ENCODE peak calls at places on chromosomes 13 and 19, in six cellular contexts. One of them, this sample, is unnamed.
A peak's percentile ranks its signal among the peaks of the same experiment; 100 is the strongest.

GRCh38 chr19:7902796-7903243 is 857 bp upstream of the MAP2K7 start:
- DNase-seq in HS-5: no peak
- DNase-seq in amniotic stem cell: no peak
- DNase-seq in stimulated activated CD4-positive, alpha-beta T cell treated with anti-CD3 and anti-CD28 coated beads, Interleukin-4, amount 100 ng/mL, for 1 hour: no peak
- DNase-seq in ovary: no peak
- DNase-seq in AG08396: no peak
- DNase-seq in this sample: no peak

GRCh38 chr19:49573009-49573408 is 7.3 kb downstream of the NOSIP start:
- DNase-seq in amniotic stem cell: no peak
- DNase-seq in ovary: no peak
- DNase-seq in stimulated activated CD4-positive, alpha-beta T cell treated with anti-CD3 and anti-CD28 coated beads, Interleukin-4, amount 100 ng/mL, for 1 hour: no peak
- DNase-seq in AG08396: no peak
- DNase-seq in HS-5: no peak
- DNase-seq in this sample: no peak

GRCh38 chr19:18500376-18500775 is 21.5 kb downstream of the ELL start:
- DNase-seq in ovary: no peak
- DNase-seq in stimulated activated CD4-positive, alpha-beta T cell treated with anti-CD3 and anti-CD28 coated beads, Interleukin-4, amount 100 ng/mL, for 1 hour: no peak
- DNase-seq in AG08396: no peak
- DNase-seq in amniotic stem cell: no peak
- DNase-seq in HS-5: no peak
- DNase-seq in this sample: no peak

GRCh38 chr13:21670883-21671792 is at the start of gene FGF9:
- DNase-seq in HS-5: no peak
- DNase-seq in amniotic stem cell: no peak
- DNase-seq in stimulated activated CD4-positive, alpha-beta T cell treated with anti-CD3 and anti-CD28 coated beads, Interleukin-4, amount 100 ng/mL, for 1 hour: peak; percentile 80
- DNase-seq in ovary: peak; percentile 50
- DNase-seq in AG08396: peak; percentile 90
- DNase-seq in this sample: peak; percentile 66

GRCh38 chr13:36297259-36297599 is 385 bp downstream of the CCDC169 start:
- DNase-seq in AG08396: peak; percentile 32
- DNase-seq in amniotic stem cell: no peak
- DNase-seq in HS-5: no peak
- DNase-seq in ovary: no peak
- DNase-seq in stimulated activated CD4-positive, alpha-beta T cell treated with anti-CD3 and anti-CD28 coated beads, Interleukin-4, amount 100 ng/mL, for 1 hour: no peak
- DNase-seq in this sample: no peak

GRCh38 chr13:70864731-70865130 is 756.5 kb upstream of the KLHL1 start:
- DNase-seq in ovary: no peak
- DNase-seq in amniotic stem cell: no peak
- DNase-seq in AG08396: no peak
- DNase-seq in stimulated activated CD4-positive, alpha-beta T cell treated with anti-CD3 and anti-CD28 coated beads, Interleukin-4, amount 100 ng/mL, for 1 hour: no peak
- DNase-seq in HS-5: no peak
- DNase-seq in this sample: no peak

GRCh38 chr13:113668491-113668971 is 1.5 kb downstream of the GRK1 start:
- DNase-seq in stimulated activated CD4-positive, alpha-beta T cell treated with anti-CD3 and anti-CD28 coated beads, Interleukin-4, amount 100 ng/mL, for 1 hour: no peak
- DNase-seq in amniotic stem cell: no peak
- DNase-seq in HS-5: no peak
- DNase-seq in AG08396: no peak
- DNase-seq in ovary: peak; percentile 2
- DNase-seq in this sample: no peak

GRCh38 chr19:54189020-54189667 is at the start of gene MBOAT7:
- DNase-seq in stimulated activated CD4-positive, alpha-beta T cell treated with anti-CD3 and anti-CD28 coated beads, Interleukin-4, amount 100 ng/mL, for 1 hour: no peak
- DNase-seq in AG08396: no peak
- DNase-seq in amniotic stem cell: no peak
- DNase-seq in HS-5: no peak
- DNase-seq in ovary: no peak
- DNase-seq in this sample: no peak

GRCh38 chr13:32264407-32264806 is 50.8 kb downstream of the ZAR1L start:
- DNase-seq in stimulated activated CD4-positive, alpha-beta T cell treated with anti-CD3 and anti-CD28 coated beads, Interleukin-4, amount 100 ng/mL, for 1 hour: no peak
- DNase-seq in amniotic stem cell: no peak
- DNase-seq in ovary: no peak
- DNase-seq in AG08396: no peak
- DNase-seq in HS-5: no peak
- DNase-seq in this sample: peak; percentile 15

GRCh38 chr13:29362849-29363604 is 232.5 kb downstream of the SLC7A1 start:
- DNase-seq in stimulated activated CD4-positive, alpha-beta T cell treated with anti-CD3 and anti-CD28 coated beads, Interleukin-4, amount 100 ng/mL, for 1 hour: peak; percentile 5
- DNase-seq in ovary: no peak
- DNase-seq in AG08396: peak; percentile 76
- DNase-seq in amniotic stem cell: no peak
- DNase-seq in HS-5: no peak
- DNase-seq in this sample: peak; percentile 71

GRCh38 chr13:33235564-33235963 is 50.0 kb downstream of the STARD13 start:
- DNase-seq in AG08396: no peak
- DNase-seq in amniotic stem cell: no peak
- DNase-seq in HS-5: no peak
- DNase-seq in stimulated activated CD4-positive, alpha-beta T cell treated with anti-CD3 and anti-CD28 coated beads, Interleukin-4, amount 100 ng/mL, for 1 hour: no peak
- DNase-seq in ovary: no peak
- DNase-seq in this sample: no peak

GRCh38 chr19:54462713-54463530 is 656 bp downstream of the LENG9 start:
- DNase-seq in AG08396: peak; percentile 69
- DNase-seq in amniotic stem cell: peak; percentile 29
- DNase-seq in HS-5: no peak
- DNase-seq in stimulated activated CD4-positive, alpha-beta T cell treated with anti-CD3 and anti-CD28 coated beads, Interleukin-4, amount 100 ng/mL, for 1 hour: peak; percentile 65
- DNase-seq in ovary: peak; percentile 65
- DNase-seq in this sample: peak; percentile 61

GRCh38 chr13:113034451-113035208 is 65.6 kb downstream of the MCF2L start:
- DNase-seq in ovary: peak; percentile 47
- DNase-seq in amniotic stem cell: peak; percentile 45
- DNase-seq in stimulated activated CD4-positive, alpha-beta T cell treated with anti-CD3 and anti-CD28 coated beads, Interleukin-4, amount 100 ng/mL, for 1 hour: no peak
- DNase-seq in HS-5: no peak
- DNase-seq in AG08396: peak; percentile 90
- DNase-seq in this sample: peak; percentile 62

GRCh38 chr13:88097541-88097940 is 426.4 kb downstream of the SLITRK5 start:
- DNase-seq in HS-5: no peak
- DNase-seq in AG08396: no peak
- DNase-seq in ovary: no peak
- DNase-seq in amniotic stem cell: no peak
- DNase-seq in stimulated activated CD4-positive, alpha-beta T cell treated with anti-CD3 and anti-CD28 coated beads, Interleukin-4, amount 100 ng/mL, for 1 hour: no peak
- DNase-seq in this sample: no peak

GRCh38 chr19:29785955-29786589 is 25.7 kb upstream of the CCNE1 start:
- DNase-seq in HS-5: no peak
- DNase-seq in stimulated activated CD4-positive, alpha-beta T cell treated with anti-CD3 and anti-CD28 coated beads, Interleukin-4, amount 100 ng/mL, for 1 hour: peak; percentile 12
- DNase-seq in ovary: no peak
- DNase-seq in AG08396: no peak
- DNase-seq in amniotic stem cell: no peak
- DNase-seq in this sample: no peak

GRCh38 chr13:34086281-34086680 is 268.3 kb downstream of the RFC3 start:
- DNase-seq in AG08396: no peak
- DNase-seq in HS-5: no peak
- DNase-seq in amniotic stem cell: no peak
- DNase-seq in ovary: no peak
- DNase-seq in stimulated activated CD4-positive, alpha-beta T cell treated with anti-CD3 and anti-CD28 coated beads, Interleukin-4, amount 100 ng/mL, for 1 hour: no peak
- DNase-seq in this sample: no peak

GRCh38 chr13:28355822-28356371 is 139.0 kb downstream of the FLT1 start:
- DNase-seq in amniotic stem cell: no peak
- DNase-seq in HS-5: no peak
- DNase-seq in stimulated activated CD4-positive, alpha-beta T cell treated with anti-CD3 and anti-CD28 coated beads, Interleukin-4, amount 100 ng/mL, for 1 hour: no peak
- DNase-seq in ovary: no peak
- DNase-seq in AG08396: no peak
- DNase-seq in this sample: no peak

GRCh38 chr13:40261361-40261760 is 405.1 kb downstream of the FOXO1 start:
- DNase-seq in amniotic stem cell: no peak
- DNase-seq in stimulated activated CD4-positive, alpha-beta T cell treated with anti-CD3 and anti-CD28 coated beads, Interleukin-4, amount 100 ng/mL, for 1 hour: no peak
- DNase-seq in HS-5: no peak
- DNase-seq in ovary: no peak
- DNase-seq in AG08396: no peak
- DNase-seq in this sample: no peak